ENCODE peak calls at places on chromosomes 3 and 15, in ten cellular contexts. One of them, this sample, is unnamed.

GRCh38 chr3:10281951-10282350 is 10.8 kb downstream of the GHRL start:
- DNase-seq in T-helper 9 cell: no peak
- DNase-seq in right cardiac atrium: no peak
- DNase-seq in WTC11: no peak
- DNase-seq in activated B cell treated with CpG ODN at 0.5 μM for 24 hours: no peak
- DNase-seq in T-helper 1 cell: no peak
- DNase-seq in esophagus squamous epithelium: no peak
- DNase-seq in T follicular helper cell: no peak
- DNase-seq in stimulated activated CD8-positive, alpha-beta memory T cell treated with anti-CD3 and anti-CD28 coated beads, Interleukin-15, amount 100 ng/mL, for 48 hours: no peak
- DNase-seq in CD8-positive, alpha-beta memory T cell: no peak
- DNase-seq in this sample: no peak

GRCh38 chr15:61146643-61147230 is 82.4 kb downstream of the RORA start:
- DNase-seq in right cardiac atrium: no peak
- DNase-seq in stimulated activated CD8-positive, alpha-beta memory T cell treated with anti-CD3 and anti-CD28 coated beads, Interleukin-15, amount 100 ng/mL, for 48 hours: no peak
- DNase-seq in T-helper 9 cell: no peak
- DNase-seq in CD8-positive, alpha-beta memory T cell: no peak
- DNase-seq in activated B cell treated with CpG ODN at 0.5 μM for 24 hours: no peak
- DNase-seq in esophagus squamous epithelium: no peak
- DNase-seq in WTC11: no peak
- DNase-seq in T follicular helper cell: no peak
- DNase-seq in T-helper 1 cell: no peak
- DNase-seq in this sample: peak

GRCh38 chr15:101439285-101439919 is 50.1 kb downstream of the PCSK6 start:
- DNase-seq in T-helper 1 cell: no peak
- DNase-seq in esophagus squamous epithelium: no peak
- DNase-seq in T follicular helper cell: no peak
- DNase-seq in activated B cell treated with CpG ODN at 0.5 μM for 24 hours: no peak
- DNase-seq in stimulated activated CD8-positive, alpha-beta memory T cell treated with anti-CD3 and anti-CD28 coated beads, Interleukin-15, amount 100 ng/mL, for 48 hours: no peak
- DNase-seq in WTC11: no peak
- DNase-seq in T-helper 9 cell: no peak
- DNase-seq in CD8-positive, alpha-beta memory T cell: no peak
- DNase-seq in right cardiac atrium: no peak
- DNase-seq in this sample: no peak

GRCh38 chr3:25448750-25449684 is 21.0 kb downstream of the RARB start:
- DNase-seq in WTC11: no peak
- DNase-seq in T-helper 9 cell: no peak
- DNase-seq in esophagus squamous epithelium: no peak
- DNase-seq in CD8-positive, alpha-beta memory T cell: no peak
- DNase-seq in stimulated activated CD8-positive, alpha-beta memory T cell treated with anti-CD3 and anti-CD28 coated beads, Interleukin-15, amount 100 ng/mL, for 48 hours: no peak
- DNase-seq in T-helper 1 cell: no peak
- DNase-seq in right cardiac atrium: peak
- DNase-seq in activated B cell treated with CpG ODN at 0.5 μM for 24 hours: no peak
- DNase-seq in T follicular helper cell: no peak
- DNase-seq in this sample: peak

GRCh38 chr3:47890832-47891620 is 88.1 kb downstream of the DHX30 start:
- DNase-seq in WTC11: no peak
- DNase-seq in T follicular helper cell: no peak
- DNase-seq in T-helper 1 cell: no peak
- DNase-seq in right cardiac atrium: no peak
- DNase-seq in activated B cell treated with CpG ODN at 0.5 μM for 24 hours: no peak
- DNase-seq in stimulated activated CD8-positive, alpha-beta memory T cell treated with anti-CD3 and anti-CD28 coated beads, Interleukin-15, amount 100 ng/mL, for 48 hours: no peak
- DNase-seq in T-helper 9 cell: no peak
- DNase-seq in esophagus squamous epithelium: no peak
- DNase-seq in CD8-positive, alpha-beta memory T cell: no peak
- DNase-seq in this sample: no peak

GRCh38 chr3:94904275-94904674 is 841.4 kb downstream of the NSUN3 start:
- DNase-seq in stimulated activated CD8-positive, alpha-beta memory T cell treated with anti-CD3 and anti-CD28 coated beads, Interleukin-15, amount 100 ng/mL, for 48 hours: no peak
- DNase-seq in right cardiac atrium: no peak
- DNase-seq in activated B cell treated with CpG ODN at 0.5 μM for 24 hours: no peak
- DNase-seq in T-helper 9 cell: no peak
- DNase-seq in esophagus squamous epithelium: no peak
- DNase-seq in T-helper 1 cell: no peak
- DNase-seq in T follicular helper cell: no peak
- DNase-seq in WTC11: no peak
- DNase-seq in CD8-positive, alpha-beta memory T cell: no peak
- DNase-seq in this sample: peak

GRCh38 chr3:134681527-134681910 is 30.7 kb upstream of the KY start:
- DNase-seq in T follicular helper cell: no peak
- DNase-seq in T-helper 9 cell: no peak
- DNase-seq in activated B cell treated with CpG ODN at 0.5 μM for 24 hours: no peak
- DNase-seq in CD8-positive, alpha-beta memory T cell: no peak
- DNase-seq in T-helper 1 cell: no peak
- DNase-seq in right cardiac atrium: no peak
- DNase-seq in WTC11: no peak
- DNase-seq in stimulated activated CD8-positive, alpha-beta memory T cell treated with anti-CD3 and anti-CD28 coated beads, Interleukin-15, amount 100 ng/mL, for 48 hours: no peak
- DNase-seq in esophagus squamous epithelium: no peak
- DNase-seq in this sample: no peak

GRCh38 chr15:75148293-75148692 is 53.4 kb upstream of the C15orf39 start:
- DNase-seq in stimulated activated CD8-positive, alpha-beta memory T cell treated with anti-CD3 and anti-CD28 coated beads, Interleukin-15, amount 100 ng/mL, for 48 hours: no peak
- DNase-seq in T-helper 1 cell: no peak
- DNase-seq in esophagus squamous epithelium: no peak
- DNase-seq in right cardiac atrium: no peak
- DNase-seq in T follicular helper cell: no peak
- DNase-seq in CD8-positive, alpha-beta memory T cell: no peak
- DNase-seq in activated B cell treated with CpG ODN at 0.5 μM for 24 hours: no peak
- DNase-seq in T-helper 9 cell: no peak
- DNase-seq in WTC11: no peak
- DNase-seq in this sample: peak

GRCh38 chr3:61530355-61530754 is 31.0 kb upstream of the PTPRG start:
- DNase-seq in esophagus squamous epithelium: no peak
- DNase-seq in T follicular helper cell: no peak
- DNase-seq in CD8-positive, alpha-beta memory T cell: no peak
- DNase-seq in T-helper 9 cell: no peak
- DNase-seq in T-helper 1 cell: no peak
- DNase-seq in WTC11: no peak
- DNase-seq in right cardiac atrium: no peak
- DNase-seq in activated B cell treated with CpG ODN at 0.5 μM for 24 hours: no peak
- DNase-seq in stimulated activated CD8-positive, alpha-beta memory T cell treated with anti-CD3 and anti-CD28 coated beads, Interleukin-15, amount 100 ng/mL, for 48 hours: no peak
- DNase-seq in this sample: peak

GRCh38 chr15:98139337-98139736 is 178.8 kb downstream of the ARRDC4 start:
- DNase-seq in T-helper 1 cell: no peak
- DNase-seq in T follicular helper cell: no peak
- DNase-seq in T-helper 9 cell: no peak
- DNase-seq in esophagus squamous epithelium: no peak
- DNase-seq in activated B cell treated with CpG ODN at 0.5 μM for 24 hours: no peak
- DNase-seq in right cardiac atrium: no peak
- DNase-seq in WTC11: no peak
- DNase-seq in CD8-positive, alpha-beta memory T cell: no peak
- DNase-seq in stimulated activated CD8-positive, alpha-beta memory T cell treated with anti-CD3 and anti-CD28 coated beads, Interleukin-15, amount 100 ng/mL, for 48 hours: no peak
- DNase-seq in this sample: no peak

GRCh38 chr3:42690191-42690590 is 4.9 kb downstream of the KLHL40 start:
- DNase-seq in T-helper 1 cell: no peak
- DNase-seq in WTC11: no peak
- DNase-seq in T-helper 9 cell: no peak
- DNase-seq in activated B cell treated with CpG ODN at 0.5 μM for 24 hours: no peak
- DNase-seq in stimulated activated CD8-positive, alpha-beta memory T cell treated with anti-CD3 and anti-CD28 coated beads, Interleukin-15, amount 100 ng/mL, for 48 hours: no peak
- DNase-seq in esophagus squamous epithelium: no peak
- DNase-seq in CD8-positive, alpha-beta memory T cell: no peak
- DNase-seq in T follicular helper cell: no peak
- DNase-seq in right cardiac atrium: no peak
- DNase-seq in this sample: no peak

GRCh38 chr15:94265009-94265408 is 33.6 kb downstream of the MCTP2 start:
- DNase-seq in WTC11: no peak
- DNase-seq in T-helper 9 cell: no peak
- DNase-seq in esophagus squamous epithelium: no peak
- DNase-seq in stimulated activated CD8-positive, alpha-beta memory T cell treated with anti-CD3 and anti-CD28 coated beads, Interleukin-15, amount 100 ng/mL, for 48 hours: no peak
- DNase-seq in right cardiac atrium: no peak
- DNase-seq in T-helper 1 cell: no peak
- DNase-seq in CD8-positive, alpha-beta memory T cell: no peak
- DNase-seq in activated B cell treated with CpG ODN at 0.5 μM for 24 hours: no peak
- DNase-seq in T follicular helper cell: no peak
- DNase-seq in this sample: no peak

GRCh38 chr3:144031938-144032337 is 60.3 kb downstream of the DIPK2A start:
- DNase-seq in esophagus squamous epithelium: no peak
- DNase-seq in T-helper 9 cell: no peak
- DNase-seq in WTC11: no peak
- DNase-seq in T-helper 1 cell: no peak
- DNase-seq in right cardiac atrium: peak
- DNase-seq in T follicular helper cell: no peak
- DNase-seq in CD8-positive, alpha-beta memory T cell: no peak
- DNase-seq in activated B cell treated with CpG ODN at 0.5 μM for 24 hours: no peak
- DNase-seq in stimulated activated CD8-positive, alpha-beta memory T cell treated with anti-CD3 and anti-CD28 coated beads, Interleukin-15, amount 100 ng/mL, for 48 hours: no peak
- DNase-seq in this sample: no peak

GRCh38 chr15:85168642-85169173 is 187.1 kb downstream of the PDE8A start:
- DNase-seq in T-helper 9 cell: peak
- DNase-seq in T-helper 1 cell: no peak
- DNase-seq in T follicular helper cell: peak
- DNase-seq in activated B cell treated with CpG ODN at 0.5 μM for 24 hours: peak
- DNase-seq in CD8-positive, alpha-beta memory T cell: peak
- DNase-seq in WTC11: peak
- DNase-seq in esophagus squamous epithelium: no peak
- DNase-seq in right cardiac atrium: no peak
- DNase-seq in stimulated activated CD8-positive, alpha-beta memory T cell treated with anti-CD3 and anti-CD28 coated beads, Interleukin-15, amount 100 ng/mL, for 48 hours: peak
- DNase-seq in this sample: peak

GRCh38 chr3:120931593-120931992 is 23.6 kb downstream of the STXBP5L start:
- DNase-seq in T-helper 1 cell: no peak
- DNase-seq in WTC11: no peak
- DNase-seq in right cardiac atrium: no peak
- DNase-seq in esophagus squamous epithelium: no peak
- DNase-seq in T follicular helper cell: no peak
- DNase-seq in activated B cell treated with CpG ODN at 0.5 μM for 24 hours: no peak
- DNase-seq in T-helper 9 cell: no peak
- DNase-seq in stimulated activated CD8-positive, alpha-beta memory T cell treated with anti-CD3 and anti-CD28 coated beads, Interleukin-15, amount 100 ng/mL, for 48 hours: no peak
- DNase-seq in CD8-positive, alpha-beta memory T cell: no peak
- DNase-seq in this sample: no peak

GRCh38 chr3:69113536-69113935 is 8.9 kb downstream of the LMOD3 start:
- DNase-seq in right cardiac atrium: no peak
- DNase-seq in WTC11: no peak
- DNase-seq in CD8-positive, alpha-beta memory T cell: no peak
- DNase-seq in stimulated activated CD8-positive, alpha-beta memory T cell treated with anti-CD3 and anti-CD28 coated beads, Interleukin-15, amount 100 ng/mL, for 48 hours: no peak
- DNase-seq in T-helper 9 cell: no peak
- DNase-seq in activated B cell treated with CpG ODN at 0.5 μM for 24 hours: no peak
- DNase-seq in esophagus squamous epithelium: no peak
- DNase-seq in T-helper 1 cell: no peak
- DNase-seq in T follicular helper cell: no peak
- DNase-seq in this sample: no peak

GRCh38 chr3:4950948-4951347 is 28.3 kb upstream of the BHLHE40 start:
- DNase-seq in activated B cell treated with CpG ODN at 0.5 μM for 24 hours: no peak
- DNase-seq in right cardiac atrium: no peak
- DNase-seq in CD8-positive, alpha-beta memory T cell: no peak
- DNase-seq in T-helper 9 cell: no peak
- DNase-seq in stimulated activated CD8-positive, alpha-beta memory T cell treated with anti-CD3 and anti-CD28 coated beads, Interleukin-15, amount 100 ng/mL, for 48 hours: no peak
- DNase-seq in T follicular helper cell: no peak
- DNase-seq in WTC11: no peak
- DNase-seq in esophagus squamous epithelium: no peak
- DNase-seq in T-helper 1 cell: no peak
- DNase-seq in this sample: no peak

GRCh38 chr15:89723031-89723430 is 28.0 kb downstream of the MESP1 start:
- DNase-seq in T-helper 1 cell: no peak
- DNase-seq in T follicular helper cell: no peak
- DNase-seq in stimulated activated CD8-positive, alpha-beta memory T cell treated with anti-CD3 and anti-CD28 coated beads, Interleukin-15, amount 100 ng/mL, for 48 hours: no peak
- DNase-seq in T-helper 9 cell: no peak
- DNase-seq in CD8-positive, alpha-beta memory T cell: no peak
- DNase-seq in right cardiac atrium: no peak
- DNase-seq in activated B cell treated with CpG ODN at 0.5 μM for 24 hours: no peak
- DNase-seq in esophagus squamous epithelium: no peak
- DNase-seq in WTC11: no peak
- DNase-seq in this sample: no peak